ENCODE peak calls at places on chromosomes 1 and 21, in five cellular contexts. One of them, this sample, is unnamed.
A peak's percentile ranks its signal among the peaks of the same experiment; 100 is the strongest.

GRCh38 chr1:237181731-237182317 is 139.8 kb downstream of the RYR2 start:
- DNase-seq in AML-193: no peak
- DNase-seq in tibial artery: no peak
- DNase-seq in stimulated activated CD8-positive, alpha-beta memory T cell treated with anti-CD3 and anti-CD28 coated beads, Interleukin-7, amount 100 ng/mL, for 1 hour: no peak
- DNase-seq in NCI-H2029: no peak
- DNase-seq in this sample: no peak

GRCh38 chr1:32351859-32352745 is 10.2 kb downstream of the FAM229A start:
- DNase-seq in AML-193: no peak
- DNase-seq in stimulated activated CD8-positive, alpha-beta memory T cell treated with anti-CD3 and anti-CD28 coated beads, Interleukin-7, amount 100 ng/mL, for 1 hour: no peak
- DNase-seq in NCI-H2029: no peak
- DNase-seq in tibial artery: peak; percentile 59
- DNase-seq in this sample: no peak

GRCh38 chr21:46518983-46519583 is 60.4 kb downstream of the DIP2A start:
- DNase-seq in stimulated activated CD8-positive, alpha-beta memory T cell treated with anti-CD3 and anti-CD28 coated beads, Interleukin-7, amount 100 ng/mL, for 1 hour: no peak
- DNase-seq in NCI-H2029: no peak
- DNase-seq in AML-193: no peak
- DNase-seq in tibial artery: no peak
- DNase-seq in this sample: no peak

GRCh38 chr1:18398791-18399551 is 81.8 kb upstream of the KLHDC7A start:
- DNase-seq in AML-193: no peak
- DNase-seq in stimulated activated CD8-positive, alpha-beta memory T cell treated with anti-CD3 and anti-CD28 coated beads, Interleukin-7, amount 100 ng/mL, for 1 hour: no peak
- DNase-seq in tibial artery: no peak
- DNase-seq in NCI-H2029: no peak
- DNase-seq in this sample: no peak

GRCh38 chr21:33543505-33544129 is 779 bp downstream of the SON start:
- DNase-seq in tibial artery: peak; percentile 65
- DNase-seq in NCI-H2029: no peak
- DNase-seq in stimulated activated CD8-positive, alpha-beta memory T cell treated with anti-CD3 and anti-CD28 coated beads, Interleukin-7, amount 100 ng/mL, for 1 hour: peak; percentile 47
- DNase-seq in AML-193: peak; percentile 39
- DNase-seq in this sample: peak; percentile 92

GRCh38 chr1:228445867-228446584 is 29.4 kb upstream of the TRIM17 start:
- DNase-seq in stimulated activated CD8-positive, alpha-beta memory T cell treated with anti-CD3 and anti-CD28 coated beads, Interleukin-7, amount 100 ng/mL, for 1 hour: no peak
- DNase-seq in NCI-H2029: no peak
- DNase-seq in tibial artery: no peak
- DNase-seq in AML-193: no peak
- DNase-seq in this sample: no peak

GRCh38 chr21:34693192-34693810 is 24.5 kb downstream of the CLIC6 start:
- DNase-seq in AML-193: peak; percentile 49
- DNase-seq in stimulated activated CD8-positive, alpha-beta memory T cell treated with anti-CD3 and anti-CD28 coated beads, Interleukin-7, amount 100 ng/mL, for 1 hour: peak; percentile 23
- DNase-seq in tibial artery: peak; percentile 34
- DNase-seq in NCI-H2029: peak; percentile 61
- DNase-seq in this sample: no peak

GRCh38 chr1:232952514-232953175 is 2.2 kb downstream of the NTPCR start:
- DNase-seq in tibial artery: peak; percentile 26
- DNase-seq in AML-193: peak; percentile 43
- DNase-seq in stimulated activated CD8-positive, alpha-beta memory T cell treated with anti-CD3 and anti-CD28 coated beads, Interleukin-7, amount 100 ng/mL, for 1 hour: no peak
- DNase-seq in NCI-H2029: peak; percentile 19
- DNase-seq in this sample: no peak

GRCh38 chr1:245999697-246000637 is 507.1 kb downstream of the SMYD3 start:
- DNase-seq in tibial artery: no peak
- DNase-seq in stimulated activated CD8-positive, alpha-beta memory T cell treated with anti-CD3 and anti-CD28 coated beads, Interleukin-7, amount 100 ng/mL, for 1 hour: no peak
- DNase-seq in NCI-H2029: no peak
- DNase-seq in AML-193: no peak
- DNase-seq in this sample: no peak

GRCh38 chr1:185008746-185009360 is 34.5 kb upstream of the NIBAN1 start:
- DNase-seq in AML-193: no peak
- DNase-seq in stimulated activated CD8-positive, alpha-beta memory T cell treated with anti-CD3 and anti-CD28 coated beads, Interleukin-7, amount 100 ng/mL, for 1 hour: no peak
- DNase-seq in tibial artery: no peak
- DNase-seq in NCI-H2029: no peak
- DNase-seq in this sample: no peak

GRCh38 chr1:17120962-17121837 is 1.9 kb upstream of the PADI2 start:
- DNase-seq in AML-193: no peak
- DNase-seq in NCI-H2029: no peak
- DNase-seq in stimulated activated CD8-positive, alpha-beta memory T cell treated with anti-CD3 and anti-CD28 coated beads, Interleukin-7, amount 100 ng/mL, for 1 hour: no peak
- DNase-seq in tibial artery: no peak
- DNase-seq in this sample: no peak

GRCh38 chr1:228827026-228827425 is 91.7 kb downstream of the RHOU start:
- DNase-seq in NCI-H2029: no peak
- DNase-seq in AML-193: no peak
- DNase-seq in tibial artery: no peak
- DNase-seq in stimulated activated CD8-positive, alpha-beta memory T cell treated with anti-CD3 and anti-CD28 coated beads, Interleukin-7, amount 100 ng/mL, for 1 hour: no peak
- DNase-seq in this sample: no peak